ENCODE peak calls at places on chromosomes 12 and 14, in seven cellular contexts. E is MM.1S, S is SK-N-MC, N is neural progenitor cell, M is HCT116, O is DND-41, P is A673. I is an unnamed sample.

GRCh38 chr14:94317259-94317658 is 5.9 kb downstream of the SERPINA6 start:
- DNase-seq in N (peak), P (no peak), O (no peak), S (no peak), M (no peak), E (no peak), I (no peak)

GRCh38 chr12:3751151-3752095 is 1.5 kb downstream of the CRACR2A start:
- DNase-seq in S (no peak), O (no peak), M (no peak), N (no peak), P (no peak), E (no peak), I (no peak)

GRCh38 chr14:35438910-35439713 is 34.6 kb upstream of the NFKBIA start:
- DNase-seq in M (peak), P (peak), E (no peak), N (peak), S (no peak), O (no peak), I (no peak)

GRCh38 chr12:49332891-49333371 is 4.1 kb downstream of the C1QL4 start:
- DNase-seq in N (no peak), P (no peak), S (no peak), M (no peak), O (no peak), E (no peak), I (no peak)

GRCh38 chr14:61885203-61885961 is 123.2 kb downstream of the SNAPC1 start:
- DNase-seq in P (no peak), E (no peak), S (no peak), O (no peak), N (no peak), M (no peak), I (no peak)

GRCh38 chr14:67263499-67264149 is 22.4 kb downstream of the PALS1 start:
- DNase-seq in O (no peak), N (no peak), M (no peak), E (no peak), P (no peak), S (no peak), I (no peak)

GRCh38 chr14:65444230-65444629 is 31.7 kb downstream of the FUT8 start:
- DNase-seq in S (no peak), N (no peak), O (no peak), M (no peak), E (no peak), P (no peak), I (peak)

GRCh38 chr12:46959484-46959883 is 119.9 kb upstream of the PCED1B start:
- DNase-seq in M (peak), N (no peak), E (no peak), P (no peak), S (no peak), O (no peak), I (peak)

GRCh38 chr12:115964626-115965025 is 312.9 kb downstream of the MED13L start:
- DNase-seq in N (no peak), O (no peak), S (no peak), P (no peak), E (no peak), M (no peak), I (no peak)

DNA sequence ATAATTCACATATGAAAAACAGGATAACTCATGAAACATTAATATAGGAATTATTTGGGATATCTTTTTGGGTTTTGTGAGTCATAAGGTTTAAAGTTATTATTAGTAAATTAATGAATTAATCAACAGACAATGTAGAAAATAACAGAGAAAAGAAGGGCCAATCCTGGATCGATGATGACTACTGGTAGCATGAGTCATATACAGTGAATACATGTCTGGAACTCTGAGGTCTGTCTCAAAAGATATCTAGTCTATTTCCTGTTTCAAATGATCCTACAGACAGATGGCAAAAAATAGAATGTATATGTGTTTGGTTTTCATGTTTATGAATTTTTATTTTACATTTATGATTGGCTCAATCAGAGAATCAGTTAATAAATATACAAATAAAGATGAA is 86.4 kb upstream of the RTL1 start:
- DNase-seq in N (no peak), O (no peak), M (no peak), P (no peak), E (no peak), S (no peak), I (peak)
- H3K27ac ChIP-seq in N (no peak), O (no peak), M (no peak), P (no peak), E (no peak), S (no peak), I (peak)

GRCh38 chr12:130158775-130159100 is 3.5 kb upstream of the FZD10 start:
- DNase-seq in M (no peak), N (peak), E (no peak), O (no peak), S (no peak), P (no peak), I (no peak)

GRCh38 chr12:130160306-130160705 is 2.0 kb upstream of the FZD10 start:
- DNase-seq in N (no peak), O (no peak), E (no peak), S (no peak), M (no peak), P (no peak), I (no peak)

GRCh38 chr12:130161261-130162231 is 718 bp upstream of the FZD10 start:
- DNase-seq in O (no peak), E (no peak), S (no peak), M (no peak), P (no peak), N (peak), I (no peak)

GRCh38 chr12:130162267-130162666 is at the start of gene FZD10:
- DNase-seq in M (no peak), P (no peak), O (no peak), S (no peak), N (peak), E (no peak), I (no peak)

DNA sequence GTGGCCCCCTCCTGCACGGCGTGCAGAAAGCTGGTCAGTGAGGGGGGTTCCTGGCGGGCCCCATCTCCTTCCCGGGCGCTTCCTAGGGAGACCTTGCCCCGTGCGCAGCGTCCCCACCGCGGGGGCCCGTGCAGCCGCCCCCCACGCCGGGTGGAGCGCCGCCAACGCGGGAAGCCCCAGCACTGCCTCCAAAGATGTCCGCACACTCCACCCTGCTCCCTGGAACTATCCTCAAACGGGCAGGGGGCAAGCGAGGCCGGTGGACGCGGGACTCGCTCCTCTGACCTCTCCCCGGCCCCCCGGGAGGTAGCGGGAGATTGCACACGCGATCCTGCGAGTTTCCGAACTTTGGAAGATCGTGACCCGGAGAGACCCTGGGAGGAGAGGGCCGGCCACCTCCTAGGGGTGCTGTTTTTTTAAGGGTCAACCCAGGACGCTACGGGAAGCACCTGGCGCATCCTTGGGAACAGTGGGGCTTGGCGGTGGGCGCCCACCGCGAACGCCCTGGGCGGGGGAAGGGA is 1.5 kb upstream of the FZD10 start:
- DNase-seq in S (no peak), E (no peak), M (no peak), N (peak), O (no peak), P (no peak), I (no peak)
- TF ChIP-seq EZH2 in S (no peak), E (no peak), M (no peak), N (peak), O (no peak), P (no peak), I (no peak)

GRCh38 chr12:122895290-122895689 is 634 bp downstream of the VPS37B start:
- DNase-seq in M (no peak), P (no peak), S (no peak), E (no peak), O (no peak), N (no peak), I (no peak)

GRCh38 chr12:122896662-122897061 is 738 bp upstream of the VPS37B start:
- DNase-seq in N (no peak), O (no peak), E (no peak), P (no peak), M (no peak), S (no peak), I (no peak)

GRCh38 chr12:122894173-122895121 is 1.5 kb downstream of the VPS37B start:
- DNase-seq in P (no peak), N (no peak), S (no peak), O (no peak), E (no peak), M (no peak), I (peak)

GRCh38 chr12:122893208-122894151 is 2.4 kb downstream of the VPS37B start:
- DNase-seq in O (no peak), N (no peak), S (no peak), M (no peak), P (no peak), E (peak), I (no peak)

GRCh38 chr12:122895757-122896636 is at the start of gene VPS37B:
- DNase-seq in P (peak), O (peak), M (peak), S (no peak), N (peak), E (peak), I (peak)
- H3K27ac ChIP-seq in P (peak), O (peak), M (peak), S (peak), N (no peak), E (peak), I (peak)

DNA sequence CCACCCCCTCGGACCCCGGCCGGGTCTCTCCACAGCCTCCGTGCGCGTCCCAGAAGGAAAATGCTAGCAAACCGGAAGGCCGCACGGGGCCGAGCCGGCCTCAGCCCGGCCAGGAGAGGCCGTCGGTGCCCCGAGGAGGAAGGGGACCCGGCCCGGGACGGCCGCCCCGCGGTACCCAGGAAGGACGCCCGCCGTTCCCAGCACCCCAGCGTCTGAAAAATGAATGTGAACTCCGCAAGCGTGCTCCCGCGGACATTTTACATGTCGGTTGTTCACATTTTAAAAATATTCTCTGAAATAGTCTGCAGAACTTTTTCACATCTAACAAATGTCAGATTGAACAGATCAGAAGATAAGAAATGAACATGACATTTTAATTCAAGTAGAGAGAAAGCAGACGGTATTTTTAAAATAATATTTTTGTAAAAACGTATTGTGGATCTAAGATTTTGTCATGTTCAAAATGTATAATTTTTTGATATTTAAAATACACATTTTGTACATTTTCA is 101.8 kb upstream of the DIO3 start:
- DNase-seq in S (no peak), E (no peak), N (peak), M (no peak), O (no peak), P (no peak), I (no peak)
- TF ChIP-seq EZH2 in S (no peak), E (no peak), N (peak), M (no peak), O (no peak), P (peak), I (no peak)

GRCh38 chr12:8508224-8508623 is 5.1 kb upstream of the CLEC4D start:
- DNase-seq in E (no peak), O (no peak), M (no peak), N (no peak), P (no peak), S (no peak), I (no peak)

GRCh38 chr12:8508912-8509841 is 4.1 kb upstream of the CLEC4D start:
- DNase-seq in M (no peak), S (no peak), E (no peak), P (no peak), N (no peak), O (no peak), I (no peak)

GRCh38 chr12:8513203-8513602 is at the start of gene CLEC4D:
- DNase-seq in P (no peak), M (no peak), E (no peak), O (no peak), S (no peak), N (no peak), I (no peak)
- H3K27ac ChIP-seq in P (no peak), M (no peak), E (no peak), O (no peak), S (no peak), N (no peak), I (no peak)

DNA sequence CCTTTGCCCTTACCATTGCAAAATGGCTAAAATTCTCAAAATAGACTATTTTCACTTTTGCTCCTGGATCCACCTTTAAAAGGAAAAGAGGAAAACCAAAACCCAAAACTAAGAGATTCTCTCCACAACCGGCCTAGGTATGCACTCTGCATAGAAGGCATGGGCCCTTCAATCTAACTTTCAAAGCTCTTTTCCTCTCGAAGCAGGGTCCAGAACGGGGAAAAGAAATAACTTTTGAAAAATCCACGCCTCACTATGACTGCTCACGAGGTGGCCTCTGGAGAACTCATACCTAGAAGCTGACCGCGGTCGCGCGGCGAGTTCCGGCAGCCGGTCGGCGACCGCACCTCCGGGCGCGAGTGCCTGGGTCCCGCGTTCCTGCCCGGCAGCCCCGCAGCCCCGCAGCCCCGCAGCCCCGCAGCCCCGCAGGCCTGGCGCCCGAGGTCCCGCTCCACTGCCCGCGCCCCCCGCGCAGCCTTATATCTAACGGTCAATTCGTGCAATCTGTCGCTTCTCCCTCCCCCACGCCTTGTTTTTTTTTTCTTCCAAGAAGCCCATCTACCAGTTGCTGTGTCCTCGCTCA is 2.6 kb downstream of the OTX2 start:
- DNase-seq in N (peak), O (no peak), P (peak), S (no peak), E (peak), M (no peak), I (no peak)
- TF ChIP-seq EZH2 in N (no peak), O (no peak), P (no peak), S (no peak), E (no peak), M (no peak), I (no peak)

GRCh38 chr14:54537651-54538050 is 27.9 kb downstream of the CGRRF1 start:
- DNase-seq in O (no peak), N (no peak), S (no peak), E (no peak), P (no peak), M (no peak), I (no peak)
- H3K27ac ChIP-seq in O (no peak), N (no peak), S (no peak), E (no peak), P (no peak), M (no peak), I (no peak)

GRCh38 chr12:124317400-124317799 is 22.5 kb downstream of the RFLNA start:
- DNase-seq in M (no peak), N (no peak), O (no peak), S (no peak), E (no peak), P (no peak), I (no peak)
- TF ChIP-seq EZH2 in M (no peak), N (no peak), O (no peak), S (no peak), E (no peak), P (no peak), I (no peak)

I was measured in mammary epithelial cell.